ENCODE peak calls at places on chromosomes 7 and 10, in nine cellular contexts. H is psoas muscle, T is thyroid gland, F is fibroblast of lung, C is OCI-LY7, G is cardiac muscle cell, I is tibial artery, E is GM23248, Q is AG04450. J is an unnamed sample. For H3K9me3, the result is how much of the 10 kb centered on the place peaks cover.

GRCh38 chr7:50346548-50347497 is 42.3 kb downstream of the IKZF1 start:
- DNase-seq in H (no peak), T (no peak), F (no peak), C (no peak), G (no peak), I (no peak), E (peak), Q (no peak), J (no peak)

GRCh38 chr10:773562-774161 is 84.2 kb upstream of the DIP2C start:
- DNase-seq in H (no peak), T (no peak), F (no peak), C (no peak), G (no peak), I (no peak), E (no peak), Q (no peak), J (no peak)

GRCh38 chr7:130912086-130912909 is 178.3 kb upstream of the KLF14 start:
- DNase-seq in H (no peak), T (no peak), F (peak), C (peak), G (no peak), I (no peak), E (peak), Q (peak), J (no peak)

GRCh38 chr10:20890491-20891337 is 6.4 kb downstream of the NEBL start:
- DNase-seq in H (no peak), T (no peak), F (peak), C (no peak), G (no peak), I (no peak), E (peak), Q (no peak), J (no peak)

GRCh38 chr10:98312816-98313215 is 44.8 kb upstream of the LOXL4 start:
- DNase-seq in H (no peak), T (no peak), F (no peak), C (no peak), G (no peak), I (no peak), E (no peak), Q (no peak), J (no peak)

GRCh38 chr7:47191876-47192291 is 390.0 kb downstream of the TNS3 start:
- DNase-seq in H (no peak), T (no peak), F (no peak), C (peak), G (no peak), I (no peak), E (no peak), Q (no peak), J (no peak)

GRCh38 chr10:20598590-20598989 is 298.5 kb downstream of the NEBL start:
- DNase-seq in H (peak), T (peak), F (peak), C (no peak), G (no peak), I (peak), E (peak), Q (peak), J (no peak)

GRCh38 chr10:116306847-116307246 is 17.4 kb upstream of the CCDC172 start:
- DNase-seq in H (no peak), T (no peak), F (no peak), C (no peak), G (no peak), I (no peak), E (no peak), Q (no peak), J (no peak)

GRCh38 chr10:119235381-119235780 is 28.0 kb downstream of the GRK5 start:
- DNase-seq in H (peak), T (peak), F (peak), C (no peak), G (no peak), I (no peak), E (peak), Q (no peak), J (no peak)

GRCh38 chr10:36344816-36345215 is 702.7 kb upstream of the FZD8 start:
- DNase-seq in H (no peak), T (no peak), F (no peak), C (no peak), G (no peak), I (no peak), E (no peak), Q (no peak), J (no peak)

GRCh38 chr7:11345621-11346020 is 371.9 kb downstream of the PHF14 start:
- DNase-seq in H (no peak), T (no peak), F (no peak), C (no peak), G (no peak), I (no peak), E (peak), Q (no peak), J (no peak)

GRCh38 chr7:100694196-100694745 is at the start of gene GIGYF1:
- DNase-seq in H (peak), T (peak), F (peak), C (peak), G (peak), I (peak), E (peak), Q (no peak), J (peak)

GRCh38 chr7:27510550-27510949 is 152.1 kb downstream of the HIBADH start:
- DNase-seq in H (no peak), T (no peak), F (no peak), C (no peak), G (no peak), I (no peak), E (no peak), Q (no peak), J (no peak)

GRCh38 chr7:140316165-140316661 is 82.1 kb downstream of the SLC37A3 start:
- DNase-seq in H (peak), T (peak), F (peak), C (no peak), G (no peak), I (peak), E (peak), Q (peak), J (no peak)

GRCh38 chr7:132528695-132529094 is 47.6 kb downstream of the PLXNA4 start:
- DNase-seq in H (no peak), T (no peak), F (no peak), C (no peak), G (no peak), I (no peak), E (no peak), Q (no peak), J (no peak)

GRCh38 chr10:75110006-75110632 is 1.3 kb upstream of the SAMD8 start:
- DNase-seq in H (no peak), T (no peak), F (no peak), C (no peak), G (peak), I (peak), E (no peak), Q (no peak), J (no peak)
- H3K4me3 ChIP-seq in H (peak), T (no peak), F (no peak), C (peak), G (no peak), I (no peak), E (no peak), Q (no peak), J (peak)

DNA sequence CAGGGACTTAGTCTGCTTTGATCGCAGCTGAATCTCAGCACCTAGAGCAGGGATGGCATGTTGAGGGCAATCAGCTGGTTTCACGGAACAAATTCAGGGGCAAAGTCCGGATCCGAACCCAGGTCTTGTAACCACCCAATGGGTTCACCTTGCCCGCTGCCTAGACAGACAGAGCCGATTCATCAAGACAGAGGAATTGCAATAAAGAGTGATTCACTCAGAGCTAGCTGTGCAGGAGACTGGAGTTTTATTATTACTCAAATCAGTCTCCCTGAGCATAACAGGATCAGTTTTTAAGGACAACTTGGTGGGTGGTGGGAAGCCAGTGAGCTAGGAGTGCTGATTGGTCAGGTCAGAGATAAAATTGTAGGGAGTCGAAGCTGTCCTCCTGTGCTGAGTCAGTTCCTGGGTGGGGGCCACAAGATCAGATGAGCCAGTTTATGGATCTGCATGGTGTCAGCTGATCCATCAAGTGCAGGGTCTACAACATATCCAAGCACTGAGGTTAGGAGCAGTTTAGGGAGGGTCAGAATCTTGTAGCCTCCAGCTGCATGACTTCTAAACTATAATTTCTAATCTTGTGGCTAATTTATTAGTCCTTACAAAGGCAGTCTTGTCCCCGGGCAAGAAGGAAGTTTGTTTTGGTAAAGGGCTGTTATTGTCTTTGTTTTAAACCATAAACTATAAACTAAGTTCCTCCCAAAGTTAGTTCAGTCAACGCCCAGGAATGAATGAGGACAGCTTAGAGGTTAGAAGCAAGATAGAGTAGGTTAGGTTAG is 43.5 kb upstream of the CHST3 start:
- DNase-seq in H (no peak), T (no peak), F (peak), C (no peak), G (no peak), I (no peak), E (peak), Q (no peak), J (no peak)
- H3K27ac ChIP-seq in H (no peak), T (no peak), F (no peak), C (no peak), G (no peak), I (no peak), E (peak), Q (no peak), J (no peak)

GRCh38 chr7:159209429-159209828 is 64.8 kb upstream of the VIPR2 start:
- DNase-seq in H (no peak), T (no peak), F (no peak), C (no peak), G (no peak), I (no peak), E (no peak), Q (no peak), J (no peak)

GRCh38 chr7:159215053-159215452 is 70.4 kb upstream of the VIPR2 start:
- DNase-seq in H (no peak), T (no peak), F (no peak), C (no peak), G (no peak), I (no peak), E (no peak), Q (no peak), J (no peak)

GRCh38 chr7:159213253-159213652 is 68.6 kb upstream of the VIPR2 start:
- DNase-seq in H (no peak), T (no peak), F (no peak), C (no peak), G (no peak), I (no peak), E (no peak), Q (no peak), J (no peak)

GRCh38 chr7:159211540-159212182 is 67.0 kb upstream of the VIPR2 start:
- DNase-seq in H (no peak), T (no peak), F (no peak), C (no peak), G (no peak), I (peak), E (no peak), Q (no peak), J (no peak)

GRCh38 chr7:159212226-159212625 is 67.6 kb upstream of the VIPR2 start:
- DNase-seq in H (no peak), T (no peak), F (no peak), C (no peak), G (no peak), I (no peak), E (no peak), Q (no peak), J (no peak)
- H3K9me3 ChIP-seq in H (under half), T (under half), F (under half), C (under half), G (under half), I (under half), E (under half), Q (under half), J (under half)

GRCh38 chr10:8061274-8062211 is 7.1 kb downstream of the GATA3 start:
- DNase-seq in H (no peak), T (peak), F (no peak), C (no peak), G (peak), I (no peak), E (no peak), Q (no peak), J (peak)
- H3K4me3 ChIP-seq in H (no peak), T (no peak), F (no peak), C (no peak), G (no peak), I (no peak), E (no peak), Q (no peak), J (peak)

GRCh38 chr10:79321951-79322350 is 25.3 kb upstream of the PPIF start:
- DNase-seq in H (no peak), T (peak), F (no peak), C (no peak), G (no peak), I (no peak), E (no peak), Q (no peak), J (no peak)

GRCh38 chr10:79321494-79321882 is 25.8 kb upstream of the PPIF start:
- DNase-seq in H (no peak), T (no peak), F (no peak), C (no peak), G (no peak), I (no peak), E (no peak), Q (no peak), J (no peak)

GRCh38 chr10:79322616-79323566 is 24.4 kb upstream of the PPIF start:
- DNase-seq in H (peak), T (peak), F (peak), C (no peak), G (no peak), I (peak), E (peak), Q (no peak), J (peak)

GRCh38 chr10:79324032-79324695 is 23.1 kb upstream of the PPIF start:
- DNase-seq in H (no peak), T (no peak), F (no peak), C (no peak), G (no peak), I (no peak), E (no peak), Q (no peak), J (no peak)

DNA sequence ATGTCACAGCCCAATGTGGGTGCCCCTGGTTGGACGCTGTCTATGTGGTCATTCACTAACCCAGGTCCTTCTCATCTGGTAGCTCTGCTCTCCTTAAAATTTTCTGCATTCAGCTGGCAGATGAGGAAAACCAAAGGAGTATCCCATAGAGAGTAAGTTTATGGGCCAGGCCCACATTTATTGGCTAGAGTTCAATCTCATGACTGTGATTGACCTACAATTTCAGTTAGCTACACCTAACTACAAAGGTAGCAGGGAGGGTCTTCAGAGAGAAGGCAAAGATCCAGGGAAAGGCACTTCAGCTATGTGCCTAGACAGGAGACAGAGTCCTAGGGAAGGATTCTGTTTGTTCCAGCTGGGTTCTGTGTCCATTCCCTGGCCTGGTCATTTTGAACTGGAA is 23.7 kb upstream of the PPIF start:
- DNase-seq in H (no peak), T (no peak), F (no peak), C (no peak), G (no peak), I (no peak), E (no peak), Q (no peak), J (no peak)
- H3K27ac ChIP-seq in H (no peak), T (no peak), F (no peak), C (no peak), G (no peak), I (no peak), E (peak), Q (no peak), J (no peak)

J was measured in naive thymus-derived CD4-positive, alpha-beta T cell.